ENCODE peak calls at places on chromosomes 5 and 9, in four cellular contexts. K is tibial nerve, O is hepatocyte, U is SK-N-SH. C is an unnamed sample.

GRCh38 chr9:27549196-27549737 is 19.7 kb upstream of the MOB3B start:
- DNase-seq in K (no peak), O (no peak), U (no peak), C (no peak)

GRCh38 chr5:149615976-149616375 is 34.7 kb downstream of the ARHGEF37 start:
- DNase-seq in K (no peak), O (no peak), U (no peak), C (no peak)

GRCh38 chr9:13142776-13143175 is 136.7 kb downstream of the MPDZ start:
- DNase-seq in K (no peak), O (no peak), U (no peak), C (no peak)

GRCh38 chr5:19322716-19323485 is 665.1 kb downstream of the CDH18 start:
- DNase-seq in K (no peak), O (peak; percentile 28), U (no peak), C (peak; percentile 45)

GRCh38 chr5:28344803-28345433 is 1306.5 kb upstream of the CDH9 start:
- DNase-seq in K (no peak), O (peak; percentile 74), U (peak; percentile 5), C (peak; percentile 15)

GRCh38 chr9:138114501-138115245 is 237.1 kb downstream of the CACNA1B start:
- DNase-seq in K (no peak), O (no peak), U (no peak), C (no peak)

GRCh38 chr5:140339636-140340035 is 6.8 kb downstream of the HBEGF start:
- DNase-seq in K (no peak), O (no peak), U (no peak), C (no peak)

GRCh38 chr5:128144491-128144890 is 60.9 kb downstream of the SLC12A2 start:
- DNase-seq in K (no peak), O (no peak), U (no peak), C (no peak)

DNA sequence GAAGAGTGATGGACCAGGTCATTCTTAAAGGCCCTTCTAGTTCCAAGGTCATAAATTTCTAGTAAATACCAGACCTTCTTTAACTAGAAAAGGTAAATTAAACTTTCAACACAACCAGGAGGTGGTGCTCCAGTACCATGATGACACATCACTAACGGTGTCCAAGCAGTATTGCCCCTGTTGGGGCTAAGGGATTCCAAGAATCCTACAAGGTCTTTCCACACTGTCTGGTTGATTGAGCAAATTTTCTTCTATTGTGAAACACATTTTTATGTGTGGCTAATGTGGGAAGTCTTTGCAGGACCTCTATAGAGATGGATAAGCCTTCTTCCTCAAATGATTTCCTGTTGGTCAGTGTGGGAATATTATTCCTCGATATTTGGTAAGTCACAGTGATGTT is 459.6 kb upstream of the PAPPA start:
- DNase-seq in K (no peak), O (peak; percentile 64), U (no peak), C (no peak)
- H3K4me1 ChIP-seq in K (no peaks in the 10 kb centered on the region), O (peaks cover 4% of the 10 kb centered on the region), U (peaks cover 3% of the 10 kb centered on the region), C (no peaks in the 10 kb centered on the region)

GRCh38 chr5:147784596-147784995 is 2.1 kb upstream of the JAKMIP2 start:
- DNase-seq in K (no peak), O (no peak), U (no peak), C (no peak)

GRCh38 chr5:147786115-147786514 is 3.6 kb upstream of the JAKMIP2 start:
- DNase-seq in K (no peak), O (no peak), U (no peak), C (no peak)

GRCh38 chr5:147780924-147781530 is 1.5 kb downstream of the JAKMIP2 start:
- DNase-seq in K (no peak), O (no peak), U (no peak), C (no peak)

GRCh38 chr5:147788023-147788422 is 5.5 kb upstream of the JAKMIP2 start:
- DNase-seq in K (no peak), O (no peak), U (no peak), C (no peak)

DNA sequence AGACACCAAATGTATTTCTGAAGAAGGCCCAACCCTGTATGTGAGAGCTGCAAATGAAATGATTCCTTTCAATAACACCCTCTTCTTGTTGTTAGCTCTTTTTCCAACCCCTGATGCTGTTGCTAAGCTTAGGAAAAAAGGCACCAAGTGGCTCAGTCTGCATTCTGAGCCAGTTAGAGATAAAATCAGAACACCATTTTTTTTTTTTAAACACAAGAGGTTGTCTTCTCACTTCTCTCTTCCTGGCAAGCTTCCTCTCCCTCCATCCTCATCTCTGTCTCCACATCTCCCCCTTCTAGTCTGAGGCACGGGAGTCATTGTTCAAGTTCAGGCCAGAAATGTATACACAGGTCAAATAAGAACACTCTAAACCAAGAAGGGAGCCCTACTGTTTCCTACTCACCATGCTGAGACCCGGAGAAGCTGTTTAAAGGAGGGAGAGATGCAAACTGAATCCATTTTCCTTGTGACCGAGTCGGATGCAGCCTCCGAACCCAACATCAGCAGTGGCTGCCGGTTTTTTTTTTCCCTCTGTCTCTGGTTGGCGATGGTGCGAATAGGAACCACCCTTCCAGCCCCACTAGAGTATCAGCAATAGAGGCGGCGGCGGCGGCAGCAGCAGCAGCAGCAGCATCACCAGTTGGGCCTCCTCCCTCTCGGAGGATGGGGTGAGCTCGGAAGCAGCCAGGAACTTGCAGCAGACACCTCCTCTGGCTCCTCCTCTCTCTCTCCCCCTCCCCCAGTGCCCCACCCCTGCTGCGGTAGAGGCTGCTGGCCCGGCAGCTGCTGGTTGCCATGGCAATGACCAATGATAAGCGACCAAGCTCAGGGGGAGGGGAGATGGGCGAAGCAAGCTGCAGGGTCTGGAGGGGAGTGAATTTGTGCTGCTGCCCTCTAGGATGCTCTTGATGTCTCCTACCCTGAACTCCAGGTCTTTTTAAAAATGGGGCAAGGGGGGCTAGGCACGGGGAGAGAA is at the start of gene JAKMIP2:
- DNase-seq in K (peak; percentile 52), O (peak; percentile 91), U (peak; percentile 88), C (peak; percentile 100)
- TF ChIP-seq CTCF in K (no peak), O (no peak), U (peak; percentile 22), C (peak; percentile 48)

DNA sequence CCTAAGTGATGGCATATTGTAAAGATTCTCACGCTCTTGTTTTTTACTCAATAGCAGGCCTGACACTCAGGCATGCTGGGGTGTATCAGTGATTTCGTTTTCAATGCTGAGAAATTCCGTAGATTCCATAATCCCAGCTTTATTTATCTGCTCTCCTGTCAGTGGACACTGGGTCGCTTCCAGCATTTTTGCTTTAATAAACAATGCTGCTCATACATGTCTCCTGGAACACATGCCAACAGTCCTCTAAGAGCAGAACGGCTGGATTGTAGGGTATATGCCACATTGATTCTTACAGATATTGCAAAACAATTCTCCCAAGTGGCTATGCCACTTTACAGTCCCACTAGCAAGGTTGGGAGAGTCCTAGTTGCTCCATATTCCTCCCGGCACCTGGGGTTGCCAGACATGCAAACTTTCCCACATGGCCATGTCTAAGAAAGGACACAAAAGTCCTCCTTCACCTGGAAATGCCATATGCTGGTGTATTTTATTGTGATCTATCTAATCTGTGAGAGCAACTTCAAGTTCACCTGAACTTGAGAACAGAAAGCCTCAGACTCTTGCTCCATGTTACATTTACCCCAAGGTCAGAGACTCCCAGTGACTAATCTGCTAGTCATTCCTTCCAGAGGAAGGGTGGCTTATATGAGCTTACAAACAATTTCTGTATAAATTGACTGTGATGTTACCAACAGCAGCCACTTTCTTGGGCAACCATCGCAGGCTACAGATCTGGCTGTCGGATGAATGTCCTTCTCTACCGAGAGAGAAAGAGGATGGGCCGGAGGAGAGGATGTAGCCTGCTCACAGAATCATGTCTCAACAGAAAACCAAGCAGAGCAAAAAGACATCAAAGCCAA is 81.8 kb downstream of the RAPGEF1 start:
- DNase-seq in K (no peak), O (peak; percentile 57), U (no peak), C (no peak)
- H3K4me3 ChIP-seq in K (no peak overlapping the region), O (no peak overlapping the region), U (no peak overlapping the region), C (no peak overlapping the region)

GRCh38 chr9:104860280-104860679 is 67.7 kb downstream of the ABCA1 start:
- DNase-seq in K (no peak), O (no peak), U (no peak), C (no peak)
- H3K4me1 ChIP-seq in K (peaks cover 63% of the 10 kb centered on the region), O (peaks cover 42% of the 10 kb centered on the region), U (peaks cover 22% of the 10 kb centered on the region), C (no peaks in the 10 kb centered on the region)

DNA sequence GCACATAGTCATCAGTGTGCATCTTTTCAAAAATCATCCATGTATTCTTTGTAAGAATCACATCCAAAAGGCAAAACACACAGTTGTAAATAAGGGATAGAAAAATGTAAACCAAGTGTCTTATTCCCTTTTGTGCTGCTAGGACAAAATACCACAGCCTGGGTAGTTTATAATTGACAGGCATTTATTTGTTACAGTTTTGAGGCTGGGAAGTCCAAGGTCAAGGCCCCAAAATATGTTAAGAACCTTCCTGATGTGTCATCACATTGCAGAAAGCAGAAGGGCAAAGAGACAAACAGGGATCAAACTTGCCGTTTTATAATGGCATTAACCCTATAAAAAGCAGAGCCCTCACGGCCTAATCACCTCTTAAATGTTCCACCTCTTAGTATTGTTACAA is 364.9 kb downstream of the MED10 start:
- DNase-seq in K (no peak), O (no peak), U (no peak), C (no peak)
- TF ChIP-seq CTCF in K (no peak), O (no peak), U (no peak), C (no peak)

GRCh38 chr9:14323969-14324366 is 10.0 kb upstream of the NFIB start:
- DNase-seq in K (no peak), O (no peak), U (no peak), C (no peak)
- H3K4me3 ChIP-seq in K (no peak overlapping the region), O (no peak overlapping the region), U (no peak overlapping the region), C (peak overlapping the region; percentile 78)